ENCODE peak calls at places on chromosomes 16 and 17, in five cellular contexts. W, V, H, Q and D are unnamed samples.

GRCh38 chr17:78381601-78382168 is 3.2 kb downstream of the PGS1 start:
- DNase-seq in W (no peak), V (no peak), H (peak; percentile 77), Q (peak; percentile 55), D (no peak)

GRCh38 chr17:42843358-42843934 is 934 bp upstream of the AOC2 start:
- DNase-seq in W (no peak), V (no peak), H (peak; percentile 70), Q (peak; percentile 80), D (no peak)

GRCh38 chr16:4290236-4290830 is 17.5 kb upstream of the TFAP4 start:
- DNase-seq in W (no peak), V (no peak), H (no peak), Q (peak; percentile 60), D (no peak)

GRCh38 chr16:85923153-85924021 is 24.4 kb downstream of the IRF8 start:
- DNase-seq in W (no peak), V (no peak), H (no peak), Q (no peak), D (no peak)

GRCh38 chr17:41322264-41322902 is 6.9 kb upstream of the KRTAP17-1 start:
- DNase-seq in W (no peak), V (no peak), H (peak; percentile 21), Q (peak; percentile 67), D (no peak)

GRCh38 chr16:88070341-88070740 is 119.1 kb downstream of the BANP start:
- DNase-seq in W (no peak), V (no peak), H (no peak), Q (no peak), D (no peak)

GRCh38 chr16:27441276-27441675 is 39.3 kb downstream of the IL21R start:
- DNase-seq in W (no peak), V (no peak), H (no peak), Q (no peak), D (no peak)

GRCh38 chr17:37708008-37708615 is 36.7 kb downstream of the HNF1B start:
- DNase-seq in W (no peak), V (peak; percentile 79), H (no peak), Q (no peak), D (no peak)

GRCh38 chr16:82071421-82071820 is 36.4 kb downstream of the HSD17B2 start:
- DNase-seq in W (no peak), V (no peak), H (no peak), Q (no peak), D (no peak)

GRCh38 chr17:12485361-12485911 is 180.3 kb upstream of the MYOCD start:
- DNase-seq in W (no peak), V (no peak), H (no peak), Q (peak; percentile 2), D (no peak)

GRCh38 chr17:82592289-82592683 is 56.0 kb downstream of the WDR45B start:
- DNase-seq in W (no peak), V (peak; percentile 57), H (no peak), Q (no peak), D (no peak)

GRCh38 chr16:31356566-31357323 is 1.8 kb downstream of the ITGAX start:
- DNase-seq in W (peak; percentile 56), V (no peak), H (no peak), Q (peak; percentile 50), D (no peak)

GRCh38 chr17:45790296-45790922 is 6.3 kb downstream of the CRHR1 start:
- DNase-seq in W (no peak), V (no peak), H (no peak), Q (no peak), D (no peak)
- TF ChIP-seq POLR2AphosphoS5 in W (no peak), V (no peak), H (no peak), Q (no peak), D (no peak)

GRCh38 chr17:58669853-58670252 is 22.0 kb downstream of the TEX14 start:
- DNase-seq in W (no peak), V (no peak), H (no peak), Q (no peak), D (no peak)
- TF ChIP-seq POLR2AphosphoS5 in W (no peak), V (no peak), H (no peak), Q (no peak), D (no peak)

DNA sequence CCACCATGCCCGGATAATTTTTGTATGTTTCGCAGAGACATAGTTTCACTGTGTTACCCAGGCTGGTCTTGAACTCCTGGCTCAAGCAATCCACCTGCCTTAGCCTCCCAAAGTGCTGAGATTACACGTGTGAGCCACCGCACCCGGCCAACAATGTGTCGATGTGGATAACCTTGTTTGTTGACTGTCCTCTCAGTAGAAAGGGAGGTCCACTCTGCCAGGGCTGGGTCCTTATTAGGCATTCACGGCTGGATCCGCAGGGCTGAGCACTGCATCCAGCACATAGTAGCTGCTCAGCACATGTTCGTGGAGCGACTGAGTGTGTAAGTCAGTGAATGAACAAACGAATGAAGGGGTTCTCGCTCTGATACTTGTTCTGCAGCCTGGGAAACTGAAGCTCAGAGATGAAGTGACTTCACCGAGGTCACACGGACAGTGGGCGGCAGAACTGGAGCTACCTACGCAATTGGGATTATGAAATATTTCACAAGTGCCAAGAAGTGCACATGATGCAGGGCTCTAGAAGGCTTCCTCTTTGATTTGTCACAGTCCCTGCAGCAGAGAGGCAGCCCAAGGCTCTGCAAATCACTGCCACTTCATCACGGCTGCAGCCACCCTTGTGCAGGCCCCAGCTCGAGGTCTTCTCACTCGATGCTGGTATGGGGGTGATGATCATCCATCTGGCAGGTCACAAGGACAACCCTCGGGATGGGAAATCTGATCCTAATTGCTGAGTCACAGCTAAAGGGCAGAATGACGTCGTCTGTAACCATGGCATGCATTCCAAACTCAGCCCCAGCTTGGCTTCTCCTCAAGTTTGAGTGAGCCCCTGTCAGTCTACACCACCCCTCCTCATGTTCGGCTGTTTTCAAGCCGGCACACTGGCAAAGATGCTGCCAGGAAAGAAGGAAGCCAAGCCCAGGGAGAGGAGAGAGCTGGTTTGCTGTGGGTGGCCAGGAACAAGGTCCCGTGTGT is 28.0 kb upstream of the SNN start:
- DNase-seq in W (no peak), V (peak; percentile 73), H (no peak), Q (peak; percentile 81), D (no peak)
- TF ChIP-seq POLR2AphosphoS5 in W (peak; percentile 40), V (peak; percentile 78), H (no peak), Q (no peak), D (no peak)

GRCh38 chr16:20611350-20611902 is 35.3 kb upstream of the ACSM2B start:
- DNase-seq in W (no peak), V (peak; percentile 84), H (no peak), Q (no peak), D (no peak)
- TF ChIP-seq POLR2AphosphoS5 in W (no peak), V (no peak), H (no peak), Q (no peak), D (no peak)

GRCh38 chr17:8818654-8819330 is 19.6 kb upstream of the MFSD6L start:
- DNase-seq in W (peak; percentile 44), V (no peak), H (no peak), Q (no peak), D (no peak)

GRCh38 chr17:8821446-8822105 is 22.4 kb upstream of the MFSD6L start:
- DNase-seq in W (peak; percentile 22), V (no peak), H (no peak), Q (no peak), D (no peak)

GRCh38 chr17:8820311-8821010 is 21.3 kb upstream of the MFSD6L start:
- DNase-seq in W (peak; percentile 29), V (no peak), H (no peak), Q (no peak), D (no peak)

GRCh38 chr17:8822401-8823035 is 23.4 kb upstream of the MFSD6L start:
- DNase-seq in W (peak; percentile 8), V (no peak), H (no peak), Q (no peak), D (no peak)

GRCh38 chr17:8818047-8818446 is 18.9 kb upstream of the MFSD6L start:
- DNase-seq in W (peak; percentile 35), V (no peak), H (no peak), Q (no peak), D (no peak)
- TF ChIP-seq POLR2AphosphoS5 in W (no peak), V (no peak), H (no peak), Q (no peak), D (peak; percentile 51)

GRCh38 chr17:51703364-51704341 is 443.3 kb downstream of the UTP18 start:
- DNase-seq in W (no peak), V (peak; percentile 73), H (no peak), Q (no peak), D (no peak)
- TF ChIP-seq POLR2AphosphoS5 in W (no peak), V (peak; percentile 18), H (no peak), Q (no peak), D (no peak)